ENCODE peak calls at places on chromosomes 11 and 22, in eight cellular contexts. F is CD8-positive, alpha-beta T cell; N is HepG2; B is A549; Z is effector memory CD4-positive, alpha-beta T cell; A is upper lobe of right lung; M is neuronal stem cell; V is stomach. O is an unnamed sample.
A peak's percentile ranks its signal among the peaks of the same experiment; 100 is the strongest.

GRCh38 chr11:64556721-64557250 is 34.2 kb upstream of the SLC22A12 start:
- DNase-seq in F (no peak), N (no peak), B (no peak), Z (no peak), A (peak; percentile 38), M (no peak), V (no peak), O (no peak)

GRCh38 chr22:41910599-41911291 is 4.1 kb downstream of the SHISA8 start:
- DNase-seq in F (no peak), N (no peak), B (no peak), Z (no peak), A (no peak), M (no peak), V (peak; percentile 61), O (peak; percentile 14)

GRCh38 chr11:15288801-15289342 is 174.1 kb downstream of the INSC start:
- DNase-seq in F (no peak), N (no peak), B (no peak), Z (no peak), A (no peak), M (no peak), V (no peak), O (no peak)

GRCh38 chr11:44506375-44507016 is 59.0 kb upstream of the CD82 start:
- DNase-seq in F (no peak), N (no peak), B (no peak), Z (no peak), A (no peak), M (no peak), V (no peak), O (no peak)

GRCh38 chr11:1036303-1036923 is at the start of gene MUC6:
- DNase-seq in F (no peak), N (no peak), B (no peak), Z (no peak), A (no peak), M (no peak), V (peak; percentile 69), O (no peak)

GRCh38 chr11:86745571-86745970 is 54.8 kb upstream of the PRSS23 start:
- DNase-seq in F (no peak), N (no peak), B (no peak), Z (no peak), A (no peak), M (no peak), V (no peak), O (no peak)

GRCh38 chr11:1200611-1201191 is 22.2 kb upstream of the MUC5B start:
- DNase-seq in F (no peak), N (no peak), B (no peak), Z (no peak), A (peak; percentile 51), M (no peak), V (peak; percentile 25), O (no peak)

GRCh38 chr22:20015971-20016733 is 471 bp downstream of the ARVCF start:
- DNase-seq in F (no peak), N (peak; percentile 27), B (peak; percentile 12), Z (no peak), A (peak; percentile 80), M (no peak), V (peak; percentile 47), O (no peak)

GRCh38 chr11:11148104-11148509 is 204.9 kb downstream of the CSNK2A3 start:
- DNase-seq in F (no peak), N (no peak), B (peak; percentile 29), Z (peak; percentile 21), A (peak; percentile 77), M (no peak), V (no peak), O (no peak)

GRCh38 chr11:1863352-1864215 is 10.7 kb downstream of the LSP1 start:
- DNase-seq in F (no peak), N (peak; percentile 29), B (peak; percentile 71), Z (no peak), A (peak; percentile 82), M (peak; percentile 58), V (peak; percentile 75), O (no peak)

GRCh38 chr22:47102081-47102480 is 339.6 kb downstream of the TBC1D22A start:
- DNase-seq in F (no peak), N (no peak), B (no peak), Z (no peak), A (no peak), M (no peak), V (no peak), O (no peak)

GRCh38 chr11:1262172-1263006 is 39.5 kb downstream of the MUC5B start:
- DNase-seq in F (peak; percentile 85), N (peak; percentile 82), B (peak; percentile 94), Z (peak; percentile 67), A (peak; percentile 95), M (peak; percentile 70), V (peak; percentile 93), O (peak; percentile 83)

GRCh38 chr11:75277991-75278790 is 37.6 kb downstream of the TPBGL start:
- DNase-seq in F (no peak), N (no peak), B (no peak), Z (no peak), A (peak; percentile 56), M (no peak), V (no peak), O (no peak)

GRCh38 chr22:41862530-41863266 is 29.8 kb downstream of the SREBF2 start:
- DNase-seq in F (no peak), N (no peak), B (no peak), Z (no peak), A (no peak), M (no peak), V (no peak), O (no peak)

GRCh38 chr11:15742626-15743243 is 613.6 kb downstream of the SOX6 start:
- DNase-seq in F (no peak), N (no peak), B (no peak), Z (no peak), A (no peak), M (no peak), V (no peak), O (no peak)

GRCh38 chr11:133951484-133952198 is 5.1 kb downstream of the IGSF9B start:
- DNase-seq in F (no peak), N (no peak), B (no peak), Z (no peak), A (no peak), M (no peak), V (no peak), O (no peak)
- H3K4me1 ChIP-seq in F (peaks cover 54% of the 10 kb centered on the region), N (no peaks in the 10 kb centered on the region), B (peaks cover 3% of the 10 kb centered on the region), Z (peaks cover 42% of the 10 kb centered on the region), A (peaks cover 7% of the 10 kb centered on the region), M (peaks cover 54% of the 10 kb centered on the region), V (peaks cover 21% of the 10 kb centered on the region), O (peaks cover 54% of the 10 kb centered on the region)

GRCh38 chr11:6991227-6991626 is 28.9 kb downstream of the ZNF214 start:
- DNase-seq in F (no peak), N (no peak), B (no peak), Z (no peak), A (no peak), M (no peak), V (no peak), O (no peak)

GRCh38 chr11:6995703-6996102 is 24.4 kb downstream of the ZNF214 start:
- DNase-seq in F (no peak), N (no peak), B (no peak), Z (no peak), A (no peak), M (no peak), V (no peak), O (no peak)

GRCh38 chr11:6988506-6988905 is 31.6 kb downstream of the ZNF214 start:
- DNase-seq in F (no peak), N (no peak), B (no peak), Z (no peak), A (no peak), M (no peak), V (no peak), O (no peak)

GRCh38 chr11:6992026-6992425 is 28.1 kb downstream of the ZNF214 start:
- DNase-seq in F (no peak), N (no peak), B (no peak), Z (no peak), A (no peak), M (no peak), V (no peak), O (no peak)

GRCh38 chr11:6992457-6993431 is 27.4 kb downstream of the ZNF214 start:
- DNase-seq in F (no peak), N (no peak), B (no peak), Z (no peak), A (no peak), M (no peak), V (no peak), O (no peak)
- H3K27ac ChIP-seq in F (no peak overlapping the region), N (no peak overlapping the region), B (no peak overlapping the region), Z (no peak overlapping the region), A (no peak overlapping the region), M (no peak overlapping the region), V (peak overlapping the region; percentile 15), O (no peak overlapping the region)

DNA sequence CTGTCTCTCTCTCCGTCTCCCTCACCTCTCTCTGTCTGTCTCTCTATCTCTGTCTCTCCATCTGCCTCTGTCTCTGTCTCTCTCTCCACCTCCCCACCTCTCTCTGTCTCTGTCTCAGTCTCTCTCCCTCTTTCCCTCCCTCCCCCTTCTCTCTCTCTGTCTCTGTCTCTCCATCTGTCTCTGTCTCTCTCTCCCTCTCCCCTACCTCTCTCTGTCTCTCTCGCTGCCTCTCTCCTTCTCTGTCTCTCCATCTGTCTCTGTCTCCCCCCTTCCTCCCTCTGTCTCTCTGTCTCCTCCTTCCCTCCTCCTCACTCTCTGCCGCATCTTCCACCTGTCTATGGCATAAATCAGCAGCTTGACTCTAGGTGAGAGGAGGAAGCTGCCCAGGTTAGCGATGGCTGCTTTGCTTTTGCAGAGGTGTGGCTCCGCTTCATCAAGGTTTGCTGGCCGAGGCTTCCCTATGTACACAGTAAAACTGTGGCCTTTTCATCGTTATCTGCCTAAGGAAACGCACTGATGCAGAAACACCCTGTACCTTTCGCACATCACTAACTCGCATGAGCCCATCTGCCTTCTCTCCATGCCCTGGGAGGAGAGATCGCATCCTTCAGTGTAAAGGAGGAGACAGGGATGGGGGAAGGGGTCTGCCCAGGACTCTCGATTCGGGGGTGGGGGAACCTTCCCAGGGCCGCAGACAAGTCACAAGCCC is 44.5 kb downstream of the ANO1 start:
- DNase-seq in F (no peak), N (no peak), B (no peak), Z (no peak), A (no peak), M (no peak), V (no peak), O (no peak)
- H3K4me3 ChIP-seq in F (no peak overlapping the region), N (no peak overlapping the region), B (no peak overlapping the region), Z (no peak overlapping the region), A (no peak overlapping the region), M (no peak overlapping the region), V (no peak overlapping the region), O (no peak overlapping the region)

GRCh38 chr11:47413351-47413750 is 5.0 kb downstream of the SLC39A13 start:
- DNase-seq in F (no peak), N (no peak), B (no peak), Z (no peak), A (no peak), M (no peak), V (no peak), O (no peak)

GRCh38 chr11:47412152-47412746 is 3.9 kb downstream of the SLC39A13 start:
- DNase-seq in F (no peak), N (no peak), B (peak; percentile 68), Z (no peak), A (peak; percentile 81), M (no peak), V (peak; percentile 54), O (peak; percentile 42)

GRCh38 chr11:47414685-47415070 is 6.3 kb downstream of the SLC39A13 start:
- DNase-seq in F (no peak), N (no peak), B (no peak), Z (no peak), A (no peak), M (no peak), V (no peak), O (no peak)

GRCh38 chr11:47415091-47415854 is 6.9 kb downstream of the SLC39A13 start:
- DNase-seq in F (no peak), N (no peak), B (no peak), Z (no peak), A (no peak), M (no peak), V (no peak), O (no peak)

GRCh38 chr11:47413908-47414684 is 5.7 kb downstream of the SLC39A13 start:
- DNase-seq in F (no peak), N (no peak), B (no peak), Z (no peak), A (peak; percentile 72), M (no peak), V (no peak), O (no peak)
- H3K4me1 ChIP-seq in F (peaks cover 5% of the 10 kb centered on the region), N (peaks cover 13% of the 10 kb centered on the region), B (peaks cover 19% of the 10 kb centered on the region), Z (peaks cover 5% of the 10 kb centered on the region), A (peaks cover 43% of the 10 kb centered on the region), M (peaks cover 4% of the 10 kb centered on the region), V (peaks cover 40% of the 10 kb centered on the region), O (peaks cover 6% of the 10 kb centered on the region)

O was measured in CD8-positive, alpha-beta memory T cell.